ENCODE peak calls at places on chromosomes 12 and 14, in five cellular contexts. V, R, L, F and I are unnamed samples.

GRCh38 chr14:51357250-51357649 is 117.2 kb downstream of the TMX1 start:
- DNase-seq in F (no peak), V (no peak), L (no peak), R (no peak), I (no peak)

GRCh38 chr14:94098359-94098758 is 12.2 kb upstream of the IFI27 start:
- DNase-seq in R (peak), F (no peak), V (no peak), L (no peak), I (no peak)

GRCh38 chr12:73947627-73948026 is 590.0 kb upstream of the ATXN7L3B start:
- DNase-seq in F (no peak), R (no peak), L (no peak), V (no peak), I (no peak)

GRCh38 chr12:100675432-100675831 is 101.9 kb downstream of the GAS2L3 start:
- DNase-seq in L (no peak), F (no peak), R (no peak), V (peak), I (no peak)

GRCh38 chr12:11545438-11546330 is 103.8 kb upstream of the ETV6 start:
- DNase-seq in F (no peak), V (peak), R (no peak), L (peak), I (no peak)

GRCh38 chr14:28653521-28653920 is 113.1 kb upstream of the FOXG1 start:
- DNase-seq in R (no peak), F (no peak), L (no peak), V (no peak), I (no peak)

GRCh38 chr12:103169-103981 is 36.8 kb downstream of the IQSEC3 start:
- DNase-seq in V (no peak), F (no peak), L (no peak), R (no peak), I (no peak)

GRCh38 chr14:76763362-76764041 is 2.2 kb downstream of the VASH1 start:
- DNase-seq in R (peak), L (no peak), F (no peak), V (peak), I (no peak)

GRCh38 chr12:132508860-132509732 is 19.1 kb downstream of the FBRSL1 start:
- DNase-seq in F (no peak), R (no peak), L (no peak), V (no peak), I (no peak)

GRCh38 chr12:68792952-68793351 is 15.0 kb upstream of the MDM2 start:
- DNase-seq in V (peak), F (peak), R (no peak), L (peak), I (no peak)

GRCh38 chr14:22123188-22123560 is 449.6 kb upstream of the OR4E1 start:
- DNase-seq in V (no peak), L (no peak), F (no peak), R (no peak), I (no peak)

GRCh38 chr14:23061995-23062394 is 4.7 kb upstream of the CDH24 start:
- DNase-seq in R (peak), F (no peak), L (no peak), V (peak), I (no peak)

GRCh38 chr12:106135781-106136180 is 3.0 kb downstream of the NUAK1 start:
- DNase-seq in L (no peak), F (no peak), R (peak), V (peak), I (no peak)